ENCODE peak calls at places on chromosomes 4 and X, in six cellular contexts. I is 8988T, N is K562, E is fibroblast of the aortic adventitia, K is AG08395, H is GM23248. Y is an unnamed sample.

GRCh38 chr4:17448689-17449088 is 63.2 kb downstream of the QDPR start:
- DNase-seq in I (no peak), N (no peak), E (peak), K (peak), H (peak), Y (no peak)

GRCh38 chr4:931194-931959 is 739 bp downstream of the GAK start:
- DNase-seq in I (no peak), N (no peak), E (peak), K (peak), H (peak), Y (no peak)

GRCh38 chrX:64850371-64851082 is 125.7 kb downstream of the ZC4H2 start:
- DNase-seq in I (no peak), N (no peak), E (no peak), K (no peak), H (no peak), Y (no peak)

GRCh38 chrX:111098874-111099273 is 2.9 kb downstream of the PAK3 start:
- DNase-seq in I (no peak), N (peak), E (no peak), K (no peak), H (peak), Y (peak)

GRCh38 chr4:59122626-59123025 is 2012.4 kb upstream of the IGFBP7 start:
- DNase-seq in I (no peak), N (no peak), E (no peak), K (no peak), H (no peak), Y (no peak)

GRCh38 chrX:110310896-110311295 is 7.0 kb downstream of the AMMECR1 start:
- DNase-seq in I (no peak), N (peak), E (no peak), K (no peak), H (no peak), Y (no peak)

GRCh38 chr4:138639018-138639876 is 376.3 kb upstream of the NOCT start:
- DNase-seq in I (no peak), N (no peak), E (peak), K (no peak), H (peak), Y (no peak)

GRCh38 chr4:187128971-187129370 is 405.3 kb upstream of the FAT1 start:
- DNase-seq in I (no peak), N (no peak), E (no peak), K (no peak), H (peak), Y (no peak)

GRCh38 chrX:9700555-9700954 is 65.1 kb downstream of the GPR143 start:
- DNase-seq in I (no peak), N (no peak), E (no peak), K (no peak), H (no peak), Y (no peak)

GRCh38 chrX:16479206-16479869 is 170.6 kb upstream of the S100G start:
- DNase-seq in I (no peak), N (no peak), E (peak), K (peak), H (peak), Y (no peak)

GRCh38 chr4:111494471-111494870 is 650.8 kb upstream of the FAM241A start:
- DNase-seq in I (no peak), N (no peak), E (no peak), K (peak), H (peak), Y (no peak)

GRCh38 chrX:12693754-12694153 is 97.5 kb upstream of the PRPS2 start:
- DNase-seq in I (no peak), N (no peak), E (peak), K (no peak), H (peak), Y (no peak)

GRCh38 chrX:38732866-38733265 is 68.4 kb upstream of the MID1IP1 start:
- DNase-seq in I (no peak), N (no peak), E (no peak), K (no peak), H (no peak), Y (no peak)

GRCh38 chr4:66766557-66766956 is 778.7 kb downstream of the CENPC start:
- DNase-seq in I (no peak), N (no peak), E (no peak), K (no peak), H (no peak), Y (no peak)

GRCh38 chr4:182015893-182016292 is 227.3 kb upstream of the TENM3 start:
- DNase-seq in I (no peak), N (no peak), E (no peak), K (no peak), H (peak), Y (no peak)

GRCh38 chr4:4735136-4735754 is 124.2 kb upstream of the MSX1 start:
- DNase-seq in I (no peak), N (no peak), E (no peak), K (no peak), H (no peak), Y (peak)

GRCh38 chrX:120334137-120334536 is 22.9 kb upstream of the TMEM255A start:
- DNase-seq in I (no peak), N (no peak), E (no peak), K (no peak), H (no peak), Y (no peak)

GRCh38 chr4:81446634-81447033 is 25.1 kb downstream of the RASGEF1B start:
- DNase-seq in I (no peak), N (no peak), E (no peak), K (no peak), H (no peak), Y (no peak)

GRCh38 chr4:168536448-168536847 is 39.6 kb downstream of the PALLD start:
- DNase-seq in I (no peak), N (peak), E (no peak), K (no peak), H (no peak), Y (no peak)

GRCh38 chr4:14415146-14415545 is 587.1 kb upstream of the CPEB2 start:
- DNase-seq in I (no peak), N (no peak), E (peak), K (no peak), H (peak), Y (no peak)

GRCh38 chr4:6471303-6472007 is 959 bp downstream of the PPP2R2C start:
- DNase-seq in I (peak), N (no peak), E (no peak), K (no peak), H (no peak), Y (no peak)

GRCh38 chr4:139814285-139815015 is 148.8 kb downstream of the MGST2 start:
- DNase-seq in I (no peak), N (no peak), E (peak), K (peak), H (peak), Y (peak)

GRCh38 chr4:123418486-123418931 is 21.9 kb downstream of the SPRY1 start:
- DNase-seq in I (no peak), N (no peak), E (peak), K (peak), H (peak), Y (peak)

GRCh38 chr4:97013309-97014106 is 1129.8 kb downstream of the STPG2 start:
- DNase-seq in I (no peak), N (no peak), E (no peak), K (no peak), H (no peak), Y (no peak)

GRCh38 chrX:1138476-1138875 is 74.0 kb downstream of the CRLF2 start:
- DNase-seq in I (no peak), N (no peak), E (no peak), K (no peak), H (no peak), Y (no peak)

GRCh38 chrX:154409222-154409871 is at the start of gene DNASE1L1:
- DNase-seq in I (peak), N (peak), E (peak), K (peak), H (peak), Y (no peak)

GRCh38 chr4:158760866-158761265 is 8.0 kb upstream of the FNIP2 start:
- DNase-seq in I (no peak), N (no peak), E (peak), K (no peak), H (peak), Y (no peak)

GRCh38 chrX:48683411-48683982 is at the start of gene WAS:
- DNase-seq in I (no peak), N (no peak), E (no peak), K (no peak), H (no peak), Y (no peak)

GRCh38 chrX:48471504-48471903 is 1.4 kb upstream of the SLC38A5 start:
- DNase-seq in I (no peak), N (no peak), E (no peak), K (no peak), H (no peak), Y (no peak)

GRCh38 chr4:11111370-11111769 is 317.3 kb downstream of the HS3ST1 start:
- DNase-seq in I (no peak), N (no peak), E (no peak), K (no peak), H (no peak), Y (no peak)

GRCh38 chrX:102067966-102068723 is 57.3 kb upstream of the TCEAL2 start:
- DNase-seq in I (no peak), N (no peak), E (peak), K (peak), H (peak), Y (peak)

GRCh38 chrX:130801901-130802300 is 101.1 kb downstream of the ENOX2 start:
- DNase-seq in I (no peak), N (peak), E (peak), K (no peak), H (no peak), Y (no peak)

GRCh38 chr4:110904435-110905050 is 281.7 kb upstream of the PITX2 start:
- DNase-seq in I (no peak), N (no peak), E (peak), K (no peak), H (peak), Y (no peak)

GRCh38 chr4:24971192-24971591 is 58.4 kb upstream of the CCDC149 start:
- DNase-seq in I (no peak), N (no peak), E (no peak), K (no peak), H (no peak), Y (no peak)

GRCh38 chr4:56296449-56296990 is 90.8 kb downstream of the AASDH start:
- DNase-seq in I (no peak), N (no peak), E (no peak), K (no peak), H (no peak), Y (no peak)